ENCODE peak calls at places on chromosome 1, in six cellular contexts. Y, R, X, G, H and T are unnamed samples.
A peak's percentile ranks its signal among the peaks of the same experiment; 100 is the strongest.

GRCh38 chr1:246580497-246581047 is 14.3 kb downstream of the CNST start:
- DNase-seq in R (no peak), H (no peak), X (no peak), G (no peak), Y (no peak), T (no peak)

GRCh38 chr1:198199105-198199504 is 42.3 kb downstream of the NEK7 start:
- DNase-seq in Y (no peak), G (no peak), H (no peak), R (no peak), X (no peak), T (peak; percentile 9)

GRCh38 chr1:229129306-229130027 is 141.4 kb upstream of the RAB4A start:
- DNase-seq in R (no peak), H (no peak), G (no peak), Y (no peak), X (no peak), T (no peak)

GRCh38 chr1:205369621-205370230 is 13.0 kb upstream of the KLHDC8A start:
- DNase-seq in Y (peak; percentile 35), R (no peak), H (no peak), G (no peak), X (peak; percentile 47), T (no peak)

GRCh38 chr1:18020021-18020817 is 87.4 kb upstream of the IGSF21 start:
- DNase-seq in R (no peak), Y (no peak), X (no peak), H (no peak), G (no peak), T (no peak)

GRCh38 chr1:40044065-40044575 is 3.6 kb downstream of the CAP1 start:
- DNase-seq in H (no peak), Y (no peak), R (no peak), G (no peak), X (no peak), T (no peak)

GRCh38 chr1:10508511-10508951 is 33.8 kb downstream of the PEX14 start:
- DNase-seq in G (no peak), R (no peak), Y (peak; percentile 24), H (no peak), X (peak; percentile 63), T (peak; percentile 60)

GRCh38 chr1:236213534-236213933 is 68.2 kb downstream of the ERO1B start:
- DNase-seq in H (no peak), Y (no peak), G (no peak), R (no peak), X (no peak), T (no peak)